ENCODE peak calls at places on chromosome 13, in six cellular contexts. C is body of pancreas, M is neural progenitor cell, V is neural crest cell, Q is sigmoid colon, A is astrocyte of the cerebellum. K is an unnamed sample.

GRCh38 chr13:77902319-77902963 is 16.2 kb downstream of the EDNRB start:
- DNase-seq in A (no peak), C (no peak), Q (no peak), V (no peak), M (no peak), K (no peak)

GRCh38 chr13:23460921-23461320 is 27.4 kb upstream of the SACS start:
- DNase-seq in C (no peak), V (no peak), M (no peak), A (no peak), Q (no peak), K (no peak)

GRCh38 chr13:39864221-39864620 is 208.8 kb downstream of the COG6 start:
- DNase-seq in M (no peak), C (no peak), V (no peak), Q (no peak), A (no peak), K (no peak)

GRCh38 chr13:27920677-27921420 is 1.0 kb downstream of the PDX1 start:
- DNase-seq in Q (no peak), V (no peak), M (peak; percentile 60), A (no peak), C (peak; percentile 27), K (no peak)

GRCh38 chr13:98476538-98476966 is 100.4 kb downstream of the STK24 start:
- DNase-seq in M (no peak), Q (peak; percentile 83), A (no peak), V (no peak), C (peak; percentile 63), K (no peak)

GRCh38 chr13:108225440-108225839 is 7.2 kb downstream of the ABHD13 start:
- DNase-seq in C (no peak), M (no peak), V (no peak), A (no peak), Q (no peak), K (no peak)

GRCh38 chr13:19056984-19057490 is 124.6 kb downstream of the TUBA3C start:
- DNase-seq in C (no peak), V (no peak), A (no peak), M (no peak), Q (no peak), K (no peak)

GRCh38 chr13:38898481-38898880 is 92.2 kb downstream of the STOML3 start:
- DNase-seq in V (no peak), M (no peak), Q (no peak), A (no peak), C (no peak), K (no peak)

GRCh38 chr13:102870677-102871415 is 25.0 kb downstream of the ERCC5 start:
- DNase-seq in M (peak; percentile 80), V (peak; percentile 53), A (peak; percentile 63), C (peak; percentile 52), Q (no peak), K (no peak)

GRCh38 chr13:33678906-33679657 is 138.9 kb upstream of the RFC3 start:
- DNase-seq in C (peak; percentile 81), A (peak; percentile 39), M (no peak), Q (peak; percentile 72), V (peak; percentile 4), K (no peak)

GRCh38 chr13:89458456-89458855 is 1787.3 kb downstream of the SLITRK5 start:
- DNase-seq in Q (no peak), A (no peak), M (no peak), C (no peak), V (no peak), K (no peak)

GRCh38 chr13:27472441-27472840 is 22.1 kb upstream of the MTIF3 start:
- DNase-seq in C (no peak), A (no peak), V (no peak), M (no peak), Q (no peak), K (no peak)

GRCh38 chr13:27658569-27658968 is 36.9 kb downstream of the POLR1D start:
- DNase-seq in V (no peak), C (no peak), Q (no peak), M (no peak), A (no peak), K (no peak)

GRCh38 chr13:83498486-83499190 is 383.6 kb downstream of the SLITRK1 start:
- DNase-seq in C (no peak), V (no peak), M (no peak), Q (no peak), A (peak; percentile 34), K (no peak)

GRCh38 chr13:46796515-46797467 is at the start of gene ESD:
- DNase-seq in M (peak; percentile 93), Q (peak; percentile 97), A (peak; percentile 76), V (peak; percentile 87), C (peak; percentile 91), K (peak; percentile 96)

GRCh38 chr13:101416181-101417042 is at the start of gene NALCN:
- DNase-seq in A (no peak), C (peak; percentile 28), V (peak; percentile 25), Q (no peak), M (peak; percentile 71), K (peak; percentile 87)

GRCh38 chr13:27744861-27745260 is 47.4 kb upstream of the GSX1 start:
- DNase-seq in A (no peak), Q (no peak), V (peak; percentile 43), C (no peak), M (peak; percentile 93), K (no peak)

GRCh38 chr13:98019186-98019585 is 65.7 kb downstream of the IPO5 start:
- DNase-seq in Q (no peak), M (no peak), C (no peak), V (no peak), A (no peak), K (no peak)

GRCh38 chr13:94139393-94139995 is 340.0 kb downstream of the DCT start:
- DNase-seq in M (no peak), Q (no peak), C (no peak), A (no peak), V (no peak), K (no peak)

GRCh38 chr13:85430216-85430615 is 369.0 kb downstream of the SLITRK6 start:
- DNase-seq in Q (no peak), M (no peak), V (no peak), A (no peak), C (no peak), K (no peak)

GRCh38 chr13:66492479-66492878 is 737.7 kb downstream of the PCDH9 start:
- DNase-seq in Q (no peak), C (no peak), A (no peak), M (peak; percentile 40), V (no peak), K (no peak)
- TF ChIP-seq CTCF in Q (no peak), C (no peak), A (no peak), M (peak; percentile 48), V (peak; percentile 53), K (peak; percentile 42)

GRCh38 chr13:91185294-91185863 is 162.1 kb upstream of the MIR17HG start:
- DNase-seq in M (peak; percentile 29), A (peak; percentile 15), Q (no peak), V (no peak), C (no peak), K (no peak)
- TF ChIP-seq CTCF in M (peak; percentile 58), A (peak; percentile 31), Q (no peak), V (peak; percentile 69), C (peak; percentile 17), K (peak; percentile 86)

GRCh38 chr13:112772929-112773328 is 83.1 kb downstream of the ATP11A start:
- DNase-seq in Q (no peak), M (no peak), A (no peak), V (no peak), C (no peak), K (no peak)
- TF ChIP-seq CTCF in Q (no peak), M (no peak), A (no peak), V (no peak), C (no peak), K (no peak)

DNA sequence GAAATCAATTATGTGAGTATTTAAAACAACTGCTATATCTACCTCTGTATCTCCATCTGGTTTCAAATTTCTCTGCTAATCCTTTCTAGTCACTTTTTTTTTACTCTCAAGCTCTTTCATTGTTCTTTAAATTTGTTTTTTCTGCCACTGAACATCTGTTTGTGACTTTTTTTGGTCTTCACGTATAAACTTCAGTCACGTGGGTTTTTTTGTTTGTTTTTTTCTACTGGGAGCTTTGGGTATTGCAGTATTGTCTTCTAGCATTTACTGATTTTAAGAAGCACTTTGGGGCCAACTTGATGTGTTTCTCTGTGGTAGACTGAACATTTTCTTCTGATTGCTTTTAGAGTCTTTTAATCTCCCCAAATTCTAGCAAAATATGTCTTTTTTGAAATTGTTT is 262.6 kb upstream of the RXFP2 start:
- DNase-seq in Q (no peak), C (no peak), V (no peak), A (no peak), M (no peak), K (no peak)
- TF ChIP-seq CTCF in Q (no peak), C (no peak), V (peak; percentile 50), A (no peak), M (peak; percentile 25), K (peak; percentile 29)

DNA sequence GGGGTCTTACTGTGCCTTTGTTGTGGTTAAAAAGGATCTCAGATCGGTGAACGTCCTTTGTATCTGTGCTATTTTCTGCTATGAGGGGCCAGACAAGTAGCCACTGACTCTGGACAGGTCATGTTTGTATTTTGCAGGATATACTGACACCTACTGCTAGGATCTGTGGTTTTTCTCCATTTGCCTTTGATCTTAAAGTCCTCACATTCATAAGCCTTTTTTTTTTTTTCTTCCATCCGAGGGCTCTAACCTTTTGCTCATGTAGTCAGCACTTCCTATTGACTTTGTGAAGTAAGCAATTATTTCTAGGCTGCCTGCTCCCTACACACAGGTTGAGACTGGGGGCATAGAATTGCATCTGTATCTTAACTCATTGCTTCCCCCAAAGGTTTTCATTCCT is 106.2 kb downstream of the SLITRK5 start:
- DNase-seq in C (no peak), Q (no peak), M (peak; percentile 25), V (no peak), A (peak; percentile 12), K (no peak)
- TF ChIP-seq CTCF in C (no peak), Q (no peak), M (peak; percentile 32), V (no peak), A (peak; percentile 14), K (peak; percentile 23)

GRCh38 chr13:42498521-42498920 is 75.4 kb upstream of the TNFSF11 start:
- DNase-seq in M (no peak), C (no peak), V (no peak), A (no peak), Q (no peak), K (no peak)
- TF ChIP-seq CTCF in M (no peak), C (no peak), V (no peak), A (no peak), Q (no peak), K (peak; percentile 42)

DNA sequence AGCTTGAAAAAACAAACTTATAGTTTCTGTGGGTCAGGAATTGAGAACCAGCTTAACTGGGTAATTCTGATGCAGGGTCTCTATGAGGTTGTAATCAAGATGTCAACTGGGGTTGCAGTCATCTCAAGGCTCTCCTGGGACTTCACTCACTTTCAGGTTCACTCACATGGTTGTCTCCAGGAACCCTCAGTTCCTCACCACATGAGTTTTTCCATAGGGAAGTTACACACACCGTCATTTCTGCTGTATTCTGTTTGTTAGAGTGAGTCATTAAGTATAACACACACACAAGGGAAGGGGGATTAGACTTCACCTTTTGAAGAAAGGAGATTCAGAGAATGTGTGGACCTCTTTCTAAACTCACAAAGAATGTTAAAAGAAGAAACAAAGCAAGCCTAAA is 34.9 kb upstream of the MLNR start:
- DNase-seq in A (no peak), C (no peak), M (no peak), V (no peak), Q (no peak), K (no peak)
- TF ChIP-seq CTCF in A (no peak), C (no peak), M (no peak), V (no peak), Q (no peak), K (no peak)

GRCh38 chr13:42680748-42681147 is 100.6 kb upstream of the FAM216B start:
- DNase-seq in Q (no peak), M (no peak), C (no peak), V (no peak), A (no peak), K (no peak)
- TF ChIP-seq CTCF in Q (no peak), M (no peak), C (no peak), V (no peak), A (no peak), K (no peak)

GRCh38 chr13:44174769-44175425 is 198.7 kb upstream of the SERP2 start:
- DNase-seq in Q (no peak), V (no peak), C (no peak), M (no peak), A (no peak), K (no peak)
- TF ChIP-seq CTCF in Q (no peak), V (no peak), C (no peak), M (no peak), A (no peak), K (no peak)

K was measured in chondrocyte.